ENCODE peak calls at places on chromosome X, in five cellular contexts. One of them, this sample, is unnamed.

GRCh38 chrX:3451566-3451965 is 105.1 kb upstream of the MXRA5 start:
- DNase-seq in lower lobe of right lung: no peak
- DNase-seq in Peyer's patch: no peak
- DNase-seq in MM.1S: no peak
- DNase-seq in HFFc6: no peak
- DNase-seq in this sample: no peak

GRCh38 chrX:129872524-129872923 is 28.8 kb upstream of the ZDHHC9 start:
- DNase-seq in lower lobe of right lung: no peak
- DNase-seq in Peyer's patch: no peak
- DNase-seq in MM.1S: no peak
- DNase-seq in HFFc6: no peak
- DNase-seq in this sample: no peak

GRCh38 chrX:2710496-2710895 is 19.4 kb downstream of the CD99 start:
- DNase-seq in lower lobe of right lung: no peak
- DNase-seq in Peyer's patch: no peak
- DNase-seq in MM.1S: no peak
- DNase-seq in HFFc6: no peak
- DNase-seq in this sample: no peak

GRCh38 chrX:124555036-124555595 is 208.8 kb downstream of the SH2D1A start:
- DNase-seq in lower lobe of right lung: no peak
- DNase-seq in Peyer's patch: no peak
- DNase-seq in MM.1S: no peak
- DNase-seq in HFFc6: peak
- DNase-seq in this sample: no peak

GRCh38 chrX:40267334-40268118 is 169.8 kb upstream of the BCOR start:
- DNase-seq in lower lobe of right lung: no peak
- DNase-seq in Peyer's patch: no peak
- DNase-seq in MM.1S: no peak
- DNase-seq in HFFc6: no peak
- DNase-seq in this sample: no peak

GRCh38 chrX:9597361-9598035 is 132.6 kb downstream of the TBL1X start:
- DNase-seq in lower lobe of right lung: no peak
- DNase-seq in Peyer's patch: no peak
- DNase-seq in MM.1S: no peak
- DNase-seq in HFFc6: no peak
- DNase-seq in this sample: no peak

GRCh38 chrX:35104626-35105025 is 162.0 kb downstream of the FAM47B start:
- DNase-seq in lower lobe of right lung: no peak
- DNase-seq in Peyer's patch: no peak
- DNase-seq in MM.1S: no peak
- DNase-seq in HFFc6: peak
- DNase-seq in this sample: no peak

GRCh38 chrX:11449613-11450012 is 156.4 kb downstream of the AMELX start:
- DNase-seq in lower lobe of right lung: no peak
- DNase-seq in Peyer's patch: no peak
- DNase-seq in MM.1S: no peak
- DNase-seq in HFFc6: no peak
- DNase-seq in this sample: no peak

GRCh38 chrX:49878834-49879655 is at the start of gene USP27X:
- DNase-seq in lower lobe of right lung: peak
- DNase-seq in Peyer's patch: peak
- DNase-seq in MM.1S: peak
- DNase-seq in HFFc6: peak
- DNase-seq in this sample: peak

GRCh38 chrX:6558979-6559378 is 24.1 kb upstream of the VCX3A start:
- DNase-seq in lower lobe of right lung: no peak
- DNase-seq in Peyer's patch: no peak
- DNase-seq in MM.1S: no peak
- DNase-seq in HFFc6: no peak
- DNase-seq in this sample: no peak

GRCh38 chrX:41596586-41596985 is 92.2 kb upstream of the GPR34 start:
- DNase-seq in lower lobe of right lung: no peak
- DNase-seq in Peyer's patch: no peak
- DNase-seq in MM.1S: no peak
- DNase-seq in HFFc6: no peak
- DNase-seq in this sample: no peak

GRCh38 chrX:107747596-107748161 is 27.9 kb downstream of the TSC22D3 start:
- DNase-seq in lower lobe of right lung: peak
- DNase-seq in Peyer's patch: peak
- DNase-seq in MM.1S: no peak
- DNase-seq in HFFc6: peak
- DNase-seq in this sample: no peak

This sample was measured in effector CD8-positive, alpha-beta T cell.